ENCODE peak calls at places on chromosome 12, in ten cellular contexts. V is right atrium auricular region, T is OCI-LY7, N is WTC11, I is heart right ventricle, F is left ventricle myocardium inferior, B is endodermal cell, D is fibroblast of lung, R is cardiac muscle cell, C is endothelial cell. Z is an unnamed sample.
A peak's percentile ranks its signal among the peaks of the same experiment; 100 is the strongest.

GRCh38 chr12:78260976-78261375 is 430.3 kb downstream of the NAV3 start:
- DNase-seq in V (no peak), T (no peak), N (no peak), I (no peak), F (no peak), B (no peak), D (no peak), R (no peak), C (no peak), Z (no peak)

GRCh38 chr12:2960432-2960956 is 1.3 kb downstream of the TEAD4 start:
- DNase-seq in V (no peak), T (no peak), N (no peak), I (no peak), F (no peak), B (peak; percentile 78), D (peak; percentile 28), R (no peak), C (peak; percentile 22), Z (peak; percentile 19)

GRCh38 chr12:26828315-26828714 is 4.7 kb downstream of the ITPR2 start:
- DNase-seq in V (no peak), T (no peak), N (no peak), I (no peak), F (no peak), B (no peak), D (no peak), R (no peak), C (no peak), Z (no peak)

GRCh38 chr12:119216084-119216483 is 37.4 kb downstream of the HSPB8 start:
- DNase-seq in V (no peak), T (no peak), N (no peak), I (no peak), F (no peak), B (no peak), D (no peak), R (no peak), C (no peak), Z (no peak)

GRCh38 chr12:52427083-52427482 is 7.1 kb downstream of the KRT75 start:
- DNase-seq in V (no peak), T (no peak), N (no peak), I (no peak), F (no peak), B (no peak), D (no peak), R (no peak), C (no peak), Z (no peak)

GRCh38 chr12:46724020-46724419 is 101.8 kb downstream of the SLC38A4 start:
- DNase-seq in V (no peak), T (no peak), N (no peak), I (no peak), F (no peak), B (no peak), D (no peak), R (no peak), C (no peak), Z (no peak)

GRCh38 chr12:25957898-25958253 is 606 bp upstream of the RASSF8 start:
- DNase-seq in V (peak; percentile 72), T (no peak), N (no peak), I (no peak), F (no peak), B (no peak), D (peak; percentile 75), R (no peak), C (no peak), Z (no peak)

GRCh38 chr12:59219148-59219547 is 298.8 kb upstream of the LRIG3 start:
- DNase-seq in V (no peak), T (no peak), N (no peak), I (no peak), F (no peak), B (no peak), D (no peak), R (no peak), C (no peak), Z (no peak)

GRCh38 chr12:45388545-45388944 is 172.7 kb downstream of the ANO6 start:
- DNase-seq in V (no peak), T (peak; percentile 11), N (no peak), I (peak; percentile 49), F (no peak), B (peak; percentile 75), D (peak; percentile 75), R (peak; percentile 50), C (peak; percentile 33), Z (no peak)

GRCh38 chr12:106044773-106045172 is 94.0 kb downstream of the NUAK1 start:
- DNase-seq in V (no peak), T (no peak), N (no peak), I (no peak), F (no peak), B (no peak), D (peak; percentile 4), R (no peak), C (no peak), Z (no peak)

GRCh38 chr12:120687570-120688289 is 781 bp downstream of the MLEC start:
- DNase-seq in V (no peak), T (peak; percentile 65), N (peak; percentile 28), I (peak; percentile 24), F (no peak), B (peak; percentile 75), D (no peak), R (peak; percentile 47), C (peak; percentile 23), Z (no peak)

GRCh38 chr12:10750385-10750727 is 27.2 kb upstream of the YBX3 start:
- DNase-seq in V (no peak), T (no peak), N (no peak), I (no peak), F (no peak), B (no peak), D (no peak), R (no peak), C (no peak), Z (no peak)

GRCh38 chr12:10747730-10748129 is 24.6 kb upstream of the YBX3 start:
- DNase-seq in V (no peak), T (no peak), N (no peak), I (no peak), F (no peak), B (no peak), D (no peak), R (no peak), C (no peak), Z (no peak)

GRCh38 chr12:10756194-10756593 is 33.1 kb upstream of the YBX3 start:
- DNase-seq in V (no peak), T (no peak), N (no peak), I (no peak), F (no peak), B (no peak), D (no peak), R (no peak), C (no peak), Z (no peak)

GRCh38 chr12:10749700-10750384 is 26.7 kb upstream of the YBX3 start:
- DNase-seq in V (peak; percentile 89), T (peak; percentile 87), N (peak; percentile 66), I (peak; percentile 87), F (peak; percentile 40), B (peak; percentile 91), D (peak; percentile 98), R (peak; percentile 85), C (peak; percentile 78), Z (peak; percentile 75)

GRCh38 chr12:10753066-10753465 is 29.9 kb upstream of the YBX3 start:
- DNase-seq in V (no peak), T (no peak), N (no peak), I (no peak), F (no peak), B (no peak), D (peak; percentile 12), R (no peak), C (no peak), Z (no peak)
- TF ChIP-seq CTCF in V (no peak), T (no peak), N (no peak), I (no peak), F (no peak), B (no peak), D (no peak), R (no peak), C (no peak), Z (no peak)

DNA sequence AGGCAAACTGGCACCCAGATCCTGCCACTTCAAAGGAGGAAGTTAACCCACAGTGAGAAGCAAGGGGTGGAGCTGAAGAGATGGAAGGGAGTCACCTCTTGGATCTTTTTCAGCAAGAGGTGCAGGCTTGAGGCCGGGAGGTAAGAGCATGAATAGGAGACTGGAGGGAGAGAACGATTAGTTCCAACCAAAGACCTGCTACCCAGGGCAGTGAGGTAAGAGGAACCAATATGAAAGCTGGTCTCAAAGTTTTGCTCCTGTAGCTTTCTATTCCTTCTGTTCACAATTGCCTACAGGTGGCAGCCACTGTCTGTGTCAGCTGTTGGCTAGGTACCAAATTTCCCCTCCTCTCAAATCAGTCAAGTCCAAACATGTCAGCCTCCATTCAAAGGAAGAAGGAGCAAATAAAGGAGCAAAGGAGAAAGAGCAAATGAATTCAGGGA is 14.9 kb upstream of the TAC3 start:
- DNase-seq in V (no peak), T (peak; percentile 35), N (no peak), I (no peak), F (no peak), B (no peak), D (no peak), R (peak; percentile 13), C (no peak), Z (no peak)
- TF ChIP-seq CTCF in V (no peak), T (peak; percentile 56), N (no peak), I (no peak), F (no peak), B (peak; percentile 57), D (no peak), R (no peak), C (no peak), Z (no peak)

DNA sequence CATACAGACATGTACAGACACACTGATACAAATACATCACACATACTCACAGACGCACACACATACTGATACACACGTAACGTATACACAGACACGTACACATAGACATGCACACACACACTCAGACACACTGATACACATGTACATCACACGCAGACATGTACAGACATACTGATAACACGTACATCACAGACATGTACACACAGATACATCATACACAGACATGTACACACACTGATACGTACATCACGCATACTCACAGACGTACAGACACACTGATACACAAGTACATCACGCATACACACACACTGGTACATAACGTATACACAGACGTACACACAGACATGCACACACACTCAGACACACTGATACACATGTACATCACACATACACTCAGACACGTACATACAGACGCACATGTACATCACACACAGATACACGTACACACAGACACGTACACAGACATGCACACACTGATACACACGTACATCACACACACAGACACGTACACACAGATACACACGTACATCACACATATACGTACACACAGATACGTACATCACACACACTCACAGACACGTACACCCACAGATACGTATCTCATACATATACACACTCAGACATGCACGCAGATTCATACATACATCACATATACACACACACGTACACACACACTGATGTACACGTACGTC is 5.1 kb downstream of the ZNF605 start:
- DNase-seq in V (no peak), T (no peak), N (no peak), I (no peak), F (no peak), B (peak; percentile 17), D (no peak), R (no peak), C (no peak), Z (no peak)
- TF ChIP-seq CTCF in V (no peak), T (no peak), N (no peak), I (no peak), F (no peak), B (no peak), D (no peak), R (no peak), C (no peak), Z (no peak)

DNA sequence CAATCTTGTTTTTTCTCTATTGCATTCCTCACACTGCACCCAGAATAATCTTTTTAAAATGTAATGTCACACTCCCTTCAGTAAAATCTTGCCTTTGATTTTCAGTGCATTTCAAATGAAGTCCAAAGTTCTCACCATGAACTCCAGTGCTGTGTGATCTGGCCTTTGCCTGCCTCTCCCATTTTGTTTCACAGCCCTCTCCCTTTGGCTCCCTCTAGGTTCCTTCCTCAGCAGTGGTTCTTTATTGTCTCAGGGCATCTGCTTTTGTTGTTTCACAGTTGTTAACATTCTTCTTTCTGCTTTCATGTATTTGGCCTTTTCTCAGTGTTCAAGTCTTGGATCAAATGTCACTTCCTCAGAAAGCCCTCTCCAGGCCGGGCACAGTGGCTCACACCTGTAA is 84.5 kb upstream of the AMN1 start:
- DNase-seq in V (no peak), T (no peak), N (no peak), I (no peak), F (no peak), B (peak; percentile 64), D (no peak), R (no peak), C (no peak), Z (no peak)
- TF ChIP-seq CTCF in V (no peak), T (peak; percentile 44), N (no peak), I (no peak), F (no peak), B (peak; percentile 80), D (no peak), R (peak; percentile 18), C (no peak), Z (no peak)